ENCODE peak calls at places on chromosomes 6 and 20, in ten cellular contexts. G is Right ventricle myocardium superior; Q is SJSA1; H is posterior vena cava; A is hepatocyte; L is B cell; R is effector memory CD8-positive, alpha-beta T cell; B is gastrocnemius medialis; C is effector CD8-positive, alpha-beta T cell; X is RPMI8226. S is an unnamed sample.

GRCh38 chr6:97669191-97669651 is 386.2 kb upstream of the MMS22L start:
- DNase-seq in G (peak), Q (no peak), H (no peak), A (peak), L (peak), R (no peak), B (no peak), C (no peak), X (no peak), S (no peak)

GRCh38 chr20:46350986-46351267 is 42.6 kb upstream of the CDH22 start:
- DNase-seq in G (no peak), Q (no peak), H (no peak), A (no peak), L (no peak), R (no peak), B (no peak), C (no peak), X (no peak), S (no peak)

GRCh38 chr6:45104429-45104828 is 223.7 kb upstream of the RUNX2 start:
- DNase-seq in G (no peak), Q (no peak), H (no peak), A (no peak), L (no peak), R (no peak), B (no peak), C (no peak), X (no peak), S (no peak)

GRCh38 chr20:48642105-48642880 is 185.5 kb downstream of the PREX1 start:
- DNase-seq in G (no peak), Q (no peak), H (no peak), A (no peak), L (no peak), R (no peak), B (no peak), C (no peak), X (no peak), S (no peak)

GRCh38 chr20:8223096-8223870 is 91.2 kb downstream of the PLCB1 start:
- DNase-seq in G (no peak), Q (peak), H (no peak), A (no peak), L (no peak), R (no peak), B (no peak), C (no peak), X (no peak), S (no peak)

GRCh38 chr20:32449890-32450401 is 91.8 kb downstream of the ASXL1 start:
- DNase-seq in G (no peak), Q (no peak), H (no peak), A (no peak), L (no peak), R (no peak), B (no peak), C (no peak), X (no peak), S (no peak)

GRCh38 chr6:26175428-26176181 is 88.4 kb downstream of the HFE start:
- DNase-seq in G (no peak), Q (peak), H (no peak), A (peak), L (peak), R (peak), B (no peak), C (peak), X (peak), S (peak)

GRCh38 chr6:119575721-119576120 is 226.2 kb upstream of the MAN1A1 start:
- DNase-seq in G (no peak), Q (no peak), H (no peak), A (no peak), L (no peak), R (no peak), B (no peak), C (no peak), X (peak), S (no peak)

GRCh38 chr6:39362487-39362865 is 40.0 kb upstream of the KCNK16 start:
- DNase-seq in G (no peak), Q (no peak), H (no peak), A (no peak), L (no peak), R (no peak), B (no peak), C (no peak), X (no peak), S (no peak)

GRCh38 chr20:63755933-63756647 is 16.5 kb downstream of the SLC2A4RG start:
- DNase-seq in G (no peak), Q (no peak), H (no peak), A (peak), L (no peak), R (no peak), B (no peak), C (no peak), X (no peak), S (no peak)